ENCODE peak calls at places on chromosomes 2 and 18, in seven cellular contexts. B, Q, Z, P, V, S and N are unnamed samples.

GRCh38 chr2:118832791-118833715 is 14.4 kb downstream of the EN1 start:
- DNase-seq in B (no peak), Q (no peak), Z (no peak), P (no peak), V (no peak), S (no peak), N (no peak)

GRCh38 chr2:121202541-121203310 is 82.3 kb downstream of the TFCP2L1 start:
- DNase-seq in B (no peak), Q (no peak), Z (no peak), P (no peak), V (no peak), S (no peak), N (no peak)

GRCh38 chr2:46180189-46180588 is 117.0 kb upstream of the EPAS1 start:
- DNase-seq in B (no peak), Q (no peak), Z (no peak), P (no peak), V (no peak), S (no peak), N (no peak)

GRCh38 chr2:69340101-69340775 is 46.8 kb downstream of the GFPT1 start:
- DNase-seq in B (no peak), Q (no peak), Z (no peak), P (no peak), V (no peak), S (no peak), N (no peak)

GRCh38 chr2:130357864-130358263 is 2.0 kb downstream of the PTPN18 start:
- DNase-seq in B (no peak), Q (no peak), Z (no peak), P (no peak), V (no peak), S (no peak), N (no peak)

GRCh38 chr2:33706410-33706809 is 107.3 kb upstream of the FAM98A start:
- DNase-seq in B (no peak), Q (no peak), Z (peak; percentile 86), P (no peak), V (no peak), S (no peak), N (no peak)

GRCh38 chr2:11617984-11618707 is 51.8 kb downstream of the NTSR2 start:
- DNase-seq in B (no peak), Q (no peak), Z (no peak), P (no peak), V (no peak), S (no peak), N (no peak)

GRCh38 chr2:8312221-8312620 is 369.6 kb upstream of the ID2 start:
- DNase-seq in B (no peak), Q (no peak), Z (no peak), P (no peak), V (no peak), S (no peak), N (no peak)

GRCh38 chr2:144330951-144331651 is 188.8 kb downstream of the ZEB2 start:
- DNase-seq in B (no peak), Q (no peak), Z (peak; percentile 71), P (no peak), V (peak; percentile 37), S (no peak), N (no peak)

GRCh38 chr2:120302301-120302700 is 43.6 kb upstream of the INHBB start:
- DNase-seq in B (no peak), Q (no peak), Z (no peak), P (no peak), V (no peak), S (no peak), N (no peak)

GRCh38 chr18:63963610-63964256 is 6.1 kb upstream of the SERPINB8 start:
- DNase-seq in B (no peak), Q (no peak), Z (peak; percentile 58), P (no peak), V (peak; percentile 76), S (peak; percentile 57), N (no peak)

GRCh38 chr18:11391636-11392035 is 217.8 kb upstream of the SLC35G4 start:
- DNase-seq in B (no peak), Q (no peak), Z (peak; percentile 54), P (no peak), V (peak; percentile 45), S (no peak), N (no peak)

GRCh38 chr2:222919841-222920609 is 59.2 kb downstream of the ACSL3 start:
- DNase-seq in B (no peak), Q (no peak), Z (peak; percentile 76), P (no peak), V (peak; percentile 93), S (no peak), N (no peak)

GRCh38 chr2:119402645-119403560 is 28.8 kb upstream of the TMEM37 start:
- DNase-seq in B (no peak), Q (no peak), Z (peak; percentile 50), P (no peak), V (no peak), S (no peak), N (no peak)

GRCh38 chr2:56531668-56532420 is 348.1 kb downstream of the CCDC85A start:
- DNase-seq in B (no peak), Q (no peak), Z (peak; percentile 23), P (no peak), V (no peak), S (no peak), N (no peak)

GRCh38 chr2:174510583-174511189 is 23.9 kb upstream of the GPR155 start:
- DNase-seq in B (no peak), Q (peak; percentile 10), Z (peak; percentile 65), P (no peak), V (peak; percentile 39), S (no peak), N (no peak)

GRCh38 chr2:59232394-59233165 is 991.5 kb upstream of the FANCL start:
- DNase-seq in B (no peak), Q (no peak), Z (no peak), P (no peak), V (no peak), S (no peak), N (no peak)